ENCODE peak calls at places on chromosome 19, in nine cellular contexts. One of them, this sample, is unnamed.

GRCh38 chr19:45160870-45161714 is at the start of gene NKPD1:
- DNase-seq in left colon: peak; percentile 76
- DNase-seq in cardiac fibroblast: no peak
- DNase-seq in hepatic stellate cell: no peak
- DNase-seq in CD8-positive, alpha-beta T cell: no peak
- DNase-seq in left cardiac atrium: no peak
- DNase-seq in aorta: no peak
- DNase-seq in NCI-H187 treated with DMSO at 0.1 percent for 48 hours: no peak
- DNase-seq in activated CD8-positive, alpha-beta memory T cell treated with anti-CD3 and anti-CD28 coated beads for 24 hours: no peak
- DNase-seq in this sample: peak; percentile 78

GRCh38 chr19:10010247-10010691 is at the start of gene COL5A3:
- DNase-seq in left colon: peak; percentile 48
- DNase-seq in cardiac fibroblast: peak; percentile 77
- DNase-seq in hepatic stellate cell: peak; percentile 97
- DNase-seq in CD8-positive, alpha-beta T cell: no peak
- DNase-seq in left cardiac atrium: peak; percentile 77
- DNase-seq in aorta: peak; percentile 83
- DNase-seq in NCI-H187 treated with DMSO at 0.1 percent for 48 hours: no peak
- DNase-seq in activated CD8-positive, alpha-beta memory T cell treated with anti-CD3 and anti-CD28 coated beads for 24 hours: no peak
- DNase-seq in this sample: no peak

GRCh38 chr19:18898533-18899408 is 2.8 kb upstream of the CERS1 start:
- DNase-seq in left colon: no peak
- DNase-seq in cardiac fibroblast: no peak
- DNase-seq in hepatic stellate cell: no peak
- DNase-seq in CD8-positive, alpha-beta T cell: no peak
- DNase-seq in left cardiac atrium: no peak
- DNase-seq in aorta: peak; percentile 74
- DNase-seq in NCI-H187 treated with DMSO at 0.1 percent for 48 hours: no peak
- DNase-seq in activated CD8-positive, alpha-beta memory T cell treated with anti-CD3 and anti-CD28 coated beads for 24 hours: no peak
- DNase-seq in this sample: no peak

GRCh38 chr19:28169168-28169862 is 1043.6 kb downstream of the UQCRFS1 start:
- DNase-seq in left colon: no peak
- DNase-seq in cardiac fibroblast: no peak
- DNase-seq in hepatic stellate cell: no peak
- DNase-seq in CD8-positive, alpha-beta T cell: no peak
- DNase-seq in left cardiac atrium: no peak
- DNase-seq in aorta: no peak
- DNase-seq in NCI-H187 treated with DMSO at 0.1 percent for 48 hours: no peak
- DNase-seq in activated CD8-positive, alpha-beta memory T cell treated with anti-CD3 and anti-CD28 coated beads for 24 hours: no peak
- DNase-seq in this sample: no peak

GRCh38 chr19:55149078-55150003 is at the start of gene TNNT1:
- DNase-seq in left colon: no peak
- DNase-seq in cardiac fibroblast: no peak
- DNase-seq in hepatic stellate cell: peak; percentile 45
- DNase-seq in CD8-positive, alpha-beta T cell: no peak
- DNase-seq in left cardiac atrium: no peak
- DNase-seq in aorta: no peak
- DNase-seq in NCI-H187 treated with DMSO at 0.1 percent for 48 hours: no peak
- DNase-seq in activated CD8-positive, alpha-beta memory T cell treated with anti-CD3 and anti-CD28 coated beads for 24 hours: no peak
- DNase-seq in this sample: no peak

GRCh38 chr19:33377586-33378475 is 4.3 kb downstream of the CEBPG start:
- DNase-seq in left colon: no peak
- DNase-seq in cardiac fibroblast: no peak
- DNase-seq in hepatic stellate cell: no peak
- DNase-seq in CD8-positive, alpha-beta T cell: no peak
- DNase-seq in left cardiac atrium: no peak
- DNase-seq in aorta: no peak
- DNase-seq in NCI-H187 treated with DMSO at 0.1 percent for 48 hours: no peak
- DNase-seq in activated CD8-positive, alpha-beta memory T cell treated with anti-CD3 and anti-CD28 coated beads for 24 hours: peak; percentile 9
- DNase-seq in this sample: peak; percentile 18

GRCh38 chr19:17944301-17944700 is 11.5 kb downstream of the CCDC124 start:
- DNase-seq in left colon: no peak
- DNase-seq in cardiac fibroblast: peak; percentile 73
- DNase-seq in hepatic stellate cell: peak; percentile 84
- DNase-seq in CD8-positive, alpha-beta T cell: no peak
- DNase-seq in left cardiac atrium: peak; percentile 32
- DNase-seq in aorta: no peak
- DNase-seq in NCI-H187 treated with DMSO at 0.1 percent for 48 hours: no peak
- DNase-seq in activated CD8-positive, alpha-beta memory T cell treated with anti-CD3 and anti-CD28 coated beads for 24 hours: no peak
- DNase-seq in this sample: no peak

GRCh38 chr19:45380107-45380506 is 9.7 kb upstream of the ERCC2 start:
- DNase-seq in left colon: no peak
- DNase-seq in cardiac fibroblast: no peak
- DNase-seq in hepatic stellate cell: no peak
- DNase-seq in CD8-positive, alpha-beta T cell: no peak
- DNase-seq in left cardiac atrium: no peak
- DNase-seq in aorta: no peak
- DNase-seq in NCI-H187 treated with DMSO at 0.1 percent for 48 hours: no peak
- DNase-seq in activated CD8-positive, alpha-beta memory T cell treated with anti-CD3 and anti-CD28 coated beads for 24 hours: no peak
- DNase-seq in this sample: no peak

GRCh38 chr19:20078696-20079095 is 896 bp downstream of the ZNF90 start:
- DNase-seq in left colon: peak; percentile 44
- DNase-seq in cardiac fibroblast: peak; percentile 19
- DNase-seq in hepatic stellate cell: peak; percentile 8
- DNase-seq in CD8-positive, alpha-beta T cell: peak; percentile 7
- DNase-seq in left cardiac atrium: peak; percentile 44
- DNase-seq in aorta: peak; percentile 78
- DNase-seq in NCI-H187 treated with DMSO at 0.1 percent for 48 hours: no peak
- DNase-seq in activated CD8-positive, alpha-beta memory T cell treated with anti-CD3 and anti-CD28 coated beads for 24 hours: peak; percentile 62
- DNase-seq in this sample: no peak

GRCh38 chr19:55442372-55443044 is 592 bp downstream of the SHISA7 start:
- DNase-seq in left colon: no peak
- DNase-seq in cardiac fibroblast: no peak
- DNase-seq in hepatic stellate cell: no peak
- DNase-seq in CD8-positive, alpha-beta T cell: peak; percentile 19
- DNase-seq in left cardiac atrium: no peak
- DNase-seq in aorta: no peak
- DNase-seq in NCI-H187 treated with DMSO at 0.1 percent for 48 hours: no peak
- DNase-seq in activated CD8-positive, alpha-beta memory T cell treated with anti-CD3 and anti-CD28 coated beads for 24 hours: no peak
- DNase-seq in this sample: no peak

GRCh38 chr19:19628499-19629134 is 597 bp upstream of the LPAR2 start:
- DNase-seq in left colon: peak; percentile 57
- DNase-seq in cardiac fibroblast: peak; percentile 64
- DNase-seq in hepatic stellate cell: no peak
- DNase-seq in CD8-positive, alpha-beta T cell: peak; percentile 62
- DNase-seq in left cardiac atrium: no peak
- DNase-seq in aorta: no peak
- DNase-seq in NCI-H187 treated with DMSO at 0.1 percent for 48 hours: no peak
- DNase-seq in activated CD8-positive, alpha-beta memory T cell treated with anti-CD3 and anti-CD28 coated beads for 24 hours: peak; percentile 84
- DNase-seq in this sample: peak; percentile 96

GRCh38 chr19:5934779-5935472 is 20.9 kb downstream of the CAPS start:
- DNase-seq in left colon: no peak
- DNase-seq in cardiac fibroblast: peak; percentile 80
- DNase-seq in hepatic stellate cell: peak; percentile 68
- DNase-seq in CD8-positive, alpha-beta T cell: no peak
- DNase-seq in left cardiac atrium: peak; percentile 57
- DNase-seq in aorta: no peak
- DNase-seq in NCI-H187 treated with DMSO at 0.1 percent for 48 hours: no peak
- DNase-seq in activated CD8-positive, alpha-beta memory T cell treated with anti-CD3 and anti-CD28 coated beads for 24 hours: no peak
- DNase-seq in this sample: no peak

GRCh38 chr19:19835560-19836038 is 14.0 kb upstream of the ZNF506 start:
- DNase-seq in left colon: no peak
- DNase-seq in cardiac fibroblast: no peak
- DNase-seq in hepatic stellate cell: no peak
- DNase-seq in CD8-positive, alpha-beta T cell: no peak
- DNase-seq in left cardiac atrium: no peak
- DNase-seq in aorta: no peak
- DNase-seq in NCI-H187 treated with DMSO at 0.1 percent for 48 hours: no peak
- DNase-seq in activated CD8-positive, alpha-beta memory T cell treated with anti-CD3 and anti-CD28 coated beads for 24 hours: no peak
- DNase-seq in this sample: no peak

GRCh38 chr19:19540707-19541515 is 2.8 kb downstream of the CILP2 start:
- DNase-seq in left colon: peak; percentile 77
- DNase-seq in cardiac fibroblast: peak; percentile 19
- DNase-seq in hepatic stellate cell: no peak
- DNase-seq in CD8-positive, alpha-beta T cell: peak; percentile 76
- DNase-seq in left cardiac atrium: peak; percentile 63
- DNase-seq in aorta: peak; percentile 84
- DNase-seq in NCI-H187 treated with DMSO at 0.1 percent for 48 hours: no peak
- DNase-seq in activated CD8-positive, alpha-beta memory T cell treated with anti-CD3 and anti-CD28 coated beads for 24 hours: peak; percentile 84
- DNase-seq in this sample: peak; percentile 85

GRCh38 chr19:17985037-17985818 is 18.3 kb downstream of the KCNN1 start:
- DNase-seq in left colon: peak; percentile 21
- DNase-seq in cardiac fibroblast: no peak
- DNase-seq in hepatic stellate cell: no peak
- DNase-seq in CD8-positive, alpha-beta T cell: no peak
- DNase-seq in left cardiac atrium: no peak
- DNase-seq in aorta: no peak
- DNase-seq in NCI-H187 treated with DMSO at 0.1 percent for 48 hours: no peak
- DNase-seq in activated CD8-positive, alpha-beta memory T cell treated with anti-CD3 and anti-CD28 coated beads for 24 hours: no peak
- DNase-seq in this sample: no peak

GRCh38 chr19:49869009-49869483 is 1.7 kb upstream of the PNKP start:
- DNase-seq in left colon: peak; percentile 93
- DNase-seq in cardiac fibroblast: no peak
- DNase-seq in hepatic stellate cell: no peak
- DNase-seq in CD8-positive, alpha-beta T cell: no peak
- DNase-seq in left cardiac atrium: no peak
- DNase-seq in aorta: peak; percentile 97
- DNase-seq in NCI-H187 treated with DMSO at 0.1 percent for 48 hours: no peak
- DNase-seq in activated CD8-positive, alpha-beta memory T cell treated with anti-CD3 and anti-CD28 coated beads for 24 hours: peak; percentile 91
- DNase-seq in this sample: no peak

This sample was measured in trophoblast cell.